ENCODE peak calls at places on chromosomes 13 and 19, in four cellular contexts. N is left ventricle myocardium inferior, E is COR-L47, S is NCI-H1436 treated with DMSO at 0.1 percent for 48 hours. D is an unnamed sample.

GRCh38 chr19:29364224-29364726 is 151.3 kb upstream of the UQCRFS1 start:
- DNase-seq in N (no peak), S (no peak), E (no peak), D (no peak)

GRCh38 chr13:26424181-26424580 is 133.3 kb upstream of the WASF3 start:
- DNase-seq in N (peak), S (no peak), E (no peak), D (no peak)

GRCh38 chr13:58712191-58712590 is 1080.6 kb downstream of the PCDH17 start:
- DNase-seq in N (no peak), E (no peak), S (no peak), D (no peak)

GRCh38 chr13:84831666-84832657 is 949.7 kb upstream of the SLITRK1 start:
- DNase-seq in S (no peak), E (no peak), N (no peak), D (no peak)

GRCh38 chr19:3516675-3517207 is 10.6 kb downstream of the FZR1 start:
- DNase-seq in S (peak), N (no peak), E (peak), D (peak)

GRCh38 chr19:11251217-11251616 is 11.1 kb downstream of the DOCK6 start:
- DNase-seq in N (no peak), E (no peak), S (no peak), D (no peak)

GRCh38 chr19:2302319-2303208 is 5.4 kb downstream of the LINGO3 start:
- DNase-seq in N (peak), E (no peak), S (no peak), D (no peak)

GRCh38 chr19:4139614-4140236 is 13.7 kb upstream of the CREB3L3 start:
- DNase-seq in S (peak), N (peak), E (peak), D (peak)

GRCh38 chr19:56942749-56943148 is 102.2 kb upstream of the PEG3 start:
- DNase-seq in N (peak), E (no peak), S (no peak), D (no peak)

GRCh38 chr13:38687246-38688229 is 661 bp downstream of the FREM2 start:
- DNase-seq in S (no peak), E (no peak), N (no peak), D (no peak)

GRCh38 chr19:55526216-55527196 is 10.4 kb downstream of the SBK2 start:
- DNase-seq in N (peak), S (peak), E (peak), D (peak)

GRCh38 chr19:30799854-30800755 is 427.9 kb downstream of the ZNF536 start:
- DNase-seq in N (peak), E (no peak), S (no peak), D (peak)

GRCh38 chr19:39104104-39104708 is 20.0 kb downstream of the ACP7 start:
- DNase-seq in E (no peak), N (no peak), S (no peak), D (peak)

GRCh38 chr19:15449620-15450527 is at the start of gene WIZ:
- DNase-seq in S (no peak), E (peak), N (peak), D (peak)

GRCh38 chr19:46639356-46640061 is 3.5 kb upstream of the GNG8 start:
- DNase-seq in E (no peak), S (no peak), N (peak), D (no peak)

GRCh38 chr13:41296879-41297646 is 14.0 kb upstream of the NAA16 start:
- DNase-seq in S (no peak), N (no peak), E (no peak), D (no peak)

GRCh38 chr13:86318424-86318823 is 519.2 kb upstream of the SLITRK6 start:
- DNase-seq in E (no peak), N (no peak), S (no peak), D (no peak)

GRCh38 chr13:110442946-110443632 is 118.4 kb downstream of the RAB20 start:
- DNase-seq in S (no peak), N (no peak), E (no peak), D (no peak)

GRCh38 chr19:33293255-33294057 is 8.9 kb downstream of the CEBPA start:
- DNase-seq in N (no peak), S (no peak), E (no peak), D (no peak)

D was measured in NCI-H2171 treated with DMSO at 0.1 percent for 48 hours.